ENCODE peak calls at places on chromosomes 11 and 22, in ten cellular contexts. A is HCEC 1CT; R is heart left ventricle; Y is PC-3; X is stimulated activated CD4-positive, alpha-beta T cell treated with anti-CD3 and anti-CD28 coated beads, TNF-alpha, amount 100 ng/mL, for 24 hours; S is stromal cell of bone marrow; I is GM13976; N is mucosa of gallbladder; F is activated CD4-positive, alpha-beta T cell treated with anti-CD3 and anti-CD28 coated beads, Interleukin-2, amount 10 ng/mL, durations not matched to agents 24 days and 14 days; E is ovary. Q is an unnamed sample.

GRCh38 chr11:32893091-32893946 is 708 bp downstream of the QSER1 start:
- DNase-seq in E (peak), I (peak), A (peak), F (peak), S (peak), Y (peak), X (peak), N (peak), R (peak), Q (peak)

GRCh38 chr11:2518112-2518982 is 73.5 kb downstream of the KCNQ1 start:
- DNase-seq in A (no peak), F (no peak), X (no peak), Y (no peak), S (no peak), R (peak), I (no peak), N (peak), E (peak), Q (no peak)

GRCh38 chr11:65078151-65078550 is 5.7 kb downstream of the CDCA5 start:
- DNase-seq in X (peak), F (peak), E (no peak), A (peak), I (peak), R (no peak), Y (peak), S (no peak), N (peak), Q (peak)

GRCh38 chr11:41065432-41065831 is 394.0 kb downstream of the LRRC4C start:
- DNase-seq in I (no peak), A (no peak), R (no peak), E (no peak), Y (no peak), S (no peak), X (no peak), F (no peak), N (no peak), Q (no peak)

GRCh38 chr11:129766858-129767604 is 48.6 kb upstream of the TMEM45B start:
- DNase-seq in S (no peak), I (no peak), X (no peak), E (no peak), F (peak), Y (peak), R (no peak), N (no peak), A (peak), Q (no peak)

GRCh38 chr11:47565340-47566165 is at the start of gene PTPMT1:
- DNase-seq in S (no peak), N (peak), Y (peak), A (peak), I (peak), R (peak), F (peak), X (peak), E (peak), Q (peak)

GRCh38 chr11:28058333-28058732 is 49.6 kb downstream of the KIF18A start:
- DNase-seq in N (no peak), R (no peak), E (no peak), Y (no peak), I (no peak), X (no peak), A (peak), F (no peak), S (no peak), Q (no peak)

GRCh38 chr22:28328751-28329150 is 350.9 kb downstream of the TTC28 start:
- DNase-seq in I (no peak), E (no peak), X (no peak), A (no peak), S (no peak), Y (no peak), R (no peak), F (no peak), N (no peak), Q (no peak)

GRCh38 chr11:128621491-128622136 is 34.3 kb upstream of the ETS1 start:
- DNase-seq in E (no peak), S (peak), R (peak), Y (peak), F (no peak), N (no peak), X (no peak), A (peak), I (no peak), Q (peak)

GRCh38 chr22:19169002-19169946 is 9.3 kb downstream of the SLC25A1 start:
- DNase-seq in A (no peak), R (no peak), I (no peak), X (no peak), Y (no peak), S (no peak), F (peak), E (no peak), N (no peak), Q (peak)

GRCh38 chr11:34266090-34266912 is 91.5 kb downstream of the ABTB2 start:
- DNase-seq in A (peak), F (no peak), S (peak), I (no peak), R (no peak), X (no peak), Y (peak), N (peak), E (peak), Q (peak)

GRCh38 chr11:4087551-4087950 is 7.0 kb upstream of the RRM1 start:
- DNase-seq in I (no peak), S (no peak), A (peak), N (no peak), Y (peak), E (no peak), F (no peak), X (no peak), R (no peak), Q (peak)

GRCh38 chr22:18023509-18024275 is 669 bp downstream of the MICAL3 start:
- DNase-seq in R (peak), Y (peak), A (peak), X (peak), E (peak), S (peak), I (peak), F (peak), N (peak), Q (peak)

GRCh38 chr22:35315141-35315854 is 15.6 kb downstream of the TOM1 start:
- DNase-seq in S (no peak), I (no peak), Y (no peak), F (no peak), R (no peak), E (peak), A (no peak), N (no peak), X (no peak), Q (no peak)

GRCh38 chr11:104694259-104695070 is 203.8 kb downstream of the CASP12 start:
- DNase-seq in Y (no peak), X (no peak), S (peak), R (no peak), E (no peak), I (no peak), A (peak), F (no peak), N (no peak), Q (peak)

GRCh38 chr11:2701230-2701629 is 1.4 kb upstream of the KCNQ1OT1 start:
- DNase-seq in Y (no peak), A (no peak), X (no peak), F (no peak), I (no peak), E (peak), S (no peak), R (no peak), N (no peak), Q (no peak)

GRCh38 chr11:71542382-71542781 is 4.6 kb downstream of the KRTAP5-8 start:
- DNase-seq in A (no peak), I (no peak), R (no peak), F (no peak), X (no peak), Y (no peak), N (no peak), E (no peak), S (no peak), Q (no peak)

Q was measured in foreskin fibroblast.